ENCODE peak calls at places on chromosome 17, in five cellular contexts. F is stimulated activated CD8-positive, alpha-beta memory T cell treated with anti-CD3 and anti-CD28 coated beads, Interleukin-12 subunit alpha, Interleukin-12 subunit beta, amount 100 ng/mL, for 4 hours; H is mucosa of descending colon; J is activated effector memory CD4-positive, alpha-beta T cell treated with anti-CD3 and anti-CD28 coated beads, Interleukin-2, amount 50 U/mL, for 16 hours; R is Kasumi-1. Y is an unnamed sample.

GRCh38 chr17:76200354-76200753 is 39.9 kb downstream of the RNF157 start:
- DNase-seq in F (no peak), H (no peak), J (no peak), R (no peak), Y (no peak)

GRCh38 chr17:50931003-50931878 is 65.1 kb upstream of the TOB1 start:
- DNase-seq in F (no peak), H (peak), J (peak), R (peak), Y (peak)

GRCh38 chr17:67999291-67999911 is 3.1 kb upstream of the C17orf58 start:
- DNase-seq in F (no peak), H (no peak), J (no peak), R (no peak), Y (no peak)

GRCh38 chr17:51505450-51505849 is 245.1 kb downstream of the UTP18 start:
- DNase-seq in F (no peak), H (no peak), J (no peak), R (no peak), Y (no peak)

GRCh38 chr17:37742114-37742761 is 2.6 kb downstream of the HNF1B start:
- DNase-seq in F (no peak), H (no peak), J (peak), R (no peak), Y (peak)

GRCh38 chr17:80892900-80893603 is 98.6 kb upstream of the CHMP6 start:
- DNase-seq in F (peak), H (no peak), J (peak), R (peak), Y (no peak)

GRCh38 chr17:75587718-75588545 is at the start of gene MYO15B:
- DNase-seq in F (peak), H (peak), J (peak), R (peak), Y (peak)

GRCh38 chr17:36994438-36994837 is 45.7 kb downstream of the AATF start:
- DNase-seq in F (no peak), H (no peak), J (no peak), R (no peak), Y (no peak)

GRCh38 chr17:73748521-73748920 is 104.3 kb upstream of the SDK2 start:
- DNase-seq in F (no peak), H (no peak), J (no peak), R (no peak), Y (no peak)

GRCh38 chr17:55487727-55488436 is 23.4 kb downstream of the SMIM36 start:
- DNase-seq in F (no peak), H (no peak), J (no peak), R (no peak), Y (no peak)

GRCh38 chr17:46770818-46771600 is 47.5 kb downstream of the WNT3 start:
- DNase-seq in F (peak), H (no peak), J (peak), R (peak), Y (peak)

GRCh38 chr17:57017625-57018024 is 39.7 kb downstream of the SCPEP1 start:
- DNase-seq in F (no peak), H (no peak), J (no peak), R (no peak), Y (no peak)

GRCh38 chr17:78438694-78439325 is 60.4 kb downstream of the PGS1 start:
- DNase-seq in F (no peak), H (no peak), J (no peak), R (no peak), Y (no peak)

GRCh38 chr17:2222901-2223616 is 80.5 kb downstream of the SMG6 start:
- DNase-seq in F (peak), H (no peak), J (peak), R (no peak), Y (no peak)

GRCh38 chr17:34579017-34579946 is at the start of gene TMEM132E:
- DNase-seq in F (no peak), H (no peak), J (no peak), R (no peak), Y (peak)

GRCh38 chr17:17412331-17412730 is 64.5 kb upstream of the MED9 start:
- DNase-seq in F (no peak), H (no peak), J (no peak), R (no peak), Y (no peak)

GRCh38 chr17:28325221-28325620 is 6.2 kb downstream of the TMEM97 start:
- DNase-seq in F (no peak), H (no peak), J (no peak), R (no peak), Y (no peak)

GRCh38 chr17:32496348-32497078 is 9.7 kb downstream of the CDK5R1 start:
- DNase-seq in F (no peak), H (peak), J (no peak), R (no peak), Y (no peak)

GRCh38 chr17:67246648-67247415 is 1.8 kb upstream of the HELZ start:
- DNase-seq in F (peak), H (peak), J (peak), R (peak), Y (peak)

GRCh38 chr17:76561799-76562268 is 22.0 kb downstream of the PRCD start:
- DNase-seq in F (no peak), H (no peak), J (no peak), R (no peak), Y (no peak)

Y was measured in HAP-1.